ENCODE peak calls at places on chromosomes 3 and 15, in seven cellular contexts. O, B, K, Z, N, J and T are unnamed samples.

GRCh38 chr3:172082269-172082668 is 42.9 kb downstream of the FNDC3B start:
- DNase-seq in O (peak; percentile 41), B (no peak), K (no peak), Z (peak; percentile 87), N (peak; percentile 88), J (peak; percentile 93), T (no peak)

GRCh38 chr15:51846463-51847230 is 17.2 kb downstream of the TMOD3 start:
- DNase-seq in O (peak; percentile 60), B (no peak), K (no peak), Z (no peak), N (peak; percentile 64), J (peak; percentile 78), T (peak; percentile 49)

GRCh38 chr3:174333640-174334039 is 525.5 kb upstream of the NAALADL2 start:
- DNase-seq in O (no peak), B (no peak), K (no peak), Z (no peak), N (no peak), J (no peak), T (no peak)

GRCh38 chr3:182693723-182694122 is 99.6 kb upstream of the ATP11B start:
- DNase-seq in O (no peak), B (no peak), K (no peak), Z (no peak), N (no peak), J (no peak), T (no peak)

GRCh38 chr3:115280531-115280930 is 133.4 kb upstream of the ZBTB20 start:
- DNase-seq in O (no peak), B (no peak), K (no peak), Z (no peak), N (no peak), J (peak; percentile 82), T (no peak)

GRCh38 chr15:69012761-69013364 is 1.6 kb upstream of the NOX5 start:
- DNase-seq in O (no peak), B (no peak), K (no peak), Z (no peak), N (no peak), J (no peak), T (no peak)

GRCh38 chr3:621714-622113 is 425.2 kb downstream of the CHL1 start:
- DNase-seq in O (no peak), B (no peak), K (no peak), Z (no peak), N (no peak), J (no peak), T (no peak)

GRCh38 chr3:52230889-52231499 is 5.5 kb upstream of the TLR9 start:
- DNase-seq in O (no peak), B (peak; percentile 46), K (no peak), Z (no peak), N (no peak), J (no peak), T (no peak)

GRCh38 chr15:101031203-101031602 is 112.0 kb downstream of the LRRK1 start:
- DNase-seq in O (no peak), B (no peak), K (no peak), Z (no peak), N (no peak), J (peak; percentile 72), T (no peak)

GRCh38 chr15:86903642-86904421 is 824.2 kb downstream of the AGBL1 start:
- DNase-seq in O (no peak), B (no peak), K (no peak), Z (no peak), N (no peak), J (no peak), T (no peak)

GRCh38 chr15:31292391-31293020 is 34.1 kb upstream of the KLF13 start:
- DNase-seq in O (peak; percentile 13), B (no peak), K (no peak), Z (no peak), N (no peak), J (no peak), T (peak; percentile 41)

GRCh38 chr3:53531749-53532148 is 37.3 kb downstream of the CACNA1D start:
- DNase-seq in O (peak; percentile 16), B (no peak), K (no peak), Z (no peak), N (no peak), J (no peak), T (no peak)

GRCh38 chr3:106819445-106819844 is 557.8 kb upstream of the CCDC54 start:
- DNase-seq in O (no peak), B (no peak), K (no peak), Z (no peak), N (no peak), J (no peak), T (no peak)

GRCh38 chr3:142963266-142964149 is at the start of gene PAQR9:
- DNase-seq in O (peak; percentile 36), B (no peak), K (no peak), Z (no peak), N (no peak), J (no peak), T (no peak)

GRCh38 chr3:23751485-23751811 is 54.3 kb upstream of the UBE2E1 start:
- DNase-seq in O (peak; percentile 64), B (no peak), K (no peak), Z (no peak), N (peak; percentile 20), J (peak; percentile 64), T (peak; percentile 24)

GRCh38 chr3:121894191-121894990 is at the start of gene SLC15A2:
- DNase-seq in O (peak; percentile 15), B (peak; percentile 49), K (no peak), Z (no peak), N (no peak), J (peak; percentile 24), T (no peak)

GRCh38 chr15:57541805-57542504 is 49.7 kb upstream of the MYZAP start:
- DNase-seq in O (peak; percentile 66), B (peak; percentile 64), K (no peak), Z (peak; percentile 52), N (peak; percentile 80), J (peak; percentile 88), T (peak; percentile 55)

GRCh38 chr3:194196876-194197275 is 60.9 kb downstream of the HES1 start:
- DNase-seq in O (no peak), B (no peak), K (no peak), Z (no peak), N (no peak), J (no peak), T (no peak)

GRCh38 chr15:64162478-64162868 is 349 bp downstream of the PPIB start:
- DNase-seq in O (no peak), B (no peak), K (no peak), Z (no peak), N (no peak), J (no peak), T (no peak)